ENCODE peak calls at places on chromosomes 2 and 18, in six cellular contexts. C is activated T-cell treated with anti-CD3 and anti-CD28 coated beads, Interleukin-2, amount 50 U/mL, for 72 hours; P is iPS-NIHi11; A is HT1080; B is T-helper 9 cell; E is HCT116. R is an unnamed sample.

GRCh38 chr2:203886579-203887230 is 19.1 kb downstream of the CTLA4 start:
- DNase-seq in B (no peak), E (no peak), P (no peak), C (peak; percentile 68), A (no peak), R (no peak)

GRCh38 chr2:121150713-121151112 is 134.3 kb downstream of the TFCP2L1 start:
- DNase-seq in A (no peak), C (no peak), B (no peak), E (no peak), P (no peak), R (no peak)

GRCh38 chr2:9710311-9710710 is 79.5 kb upstream of the YWHAQ start:
- DNase-seq in E (no peak), A (no peak), P (no peak), B (no peak), C (peak; percentile 36), R (no peak)

GRCh38 chr2:190804182-190804795 is 76.3 kb upstream of the GLS start:
- DNase-seq in E (peak; percentile 16), C (peak; percentile 10), A (no peak), P (no peak), B (no peak), R (no peak)

GRCh38 chr2:231297108-231297908 is 98.2 kb upstream of the B3GNT7 start:
- DNase-seq in A (peak; percentile 58), E (peak; percentile 10), P (peak; percentile 92), B (no peak), C (peak; percentile 30), R (peak; percentile 75)

GRCh38 chr2:98455494-98455976 is 10.9 kb downstream of the INPP4A start:
- DNase-seq in P (no peak), B (no peak), C (no peak), E (no peak), A (no peak), R (no peak)

GRCh38 chr2:46490521-46491141 is 11.3 kb downstream of the TMEM247 start:
- DNase-seq in E (no peak), P (no peak), B (no peak), A (peak; percentile 15), C (no peak), R (no peak)

GRCh38 chr2:208025814-208026184 is 472 bp upstream of the PLEKHM3 start:
- DNase-seq in C (peak; percentile 62), E (no peak), B (no peak), P (peak; percentile 17), A (peak; percentile 12), R (no peak)

GRCh38 chr2:28193552-28194383 is 198.9 kb upstream of the FOSL2 start:
- DNase-seq in B (no peak), P (no peak), A (peak; percentile 36), E (no peak), C (no peak), R (no peak)

GRCh38 chr2:206457188-206457634 is 13.9 kb downstream of the ADAM23 start:
- DNase-seq in E (no peak), B (no peak), C (no peak), P (no peak), A (no peak), R (no peak)

GRCh38 chr2:224210495-224211472 is 171.7 kb upstream of the SERPINE2 start:
- DNase-seq in B (no peak), E (no peak), A (no peak), P (no peak), C (no peak), R (no peak)

GRCh38 chr2:10408649-10409579 is 39.2 kb downstream of the ODC1 start:
- DNase-seq in P (peak; percentile 95), E (peak; percentile 79), A (peak; percentile 81), C (peak; percentile 89), B (peak; percentile 72), R (peak; percentile 68)

GRCh38 chr2:181123798-181124217 is 143.4 kb downstream of the UBE2E3 start:
- DNase-seq in C (peak; percentile 63), E (no peak), A (peak; percentile 58), B (peak; percentile 36), P (no peak), R (no peak)

GRCh38 chr2:240916571-240917008 is 10.5 kb downstream of the CROCC2 start:
- DNase-seq in B (no peak), E (no peak), C (no peak), P (peak; percentile 87), A (no peak), R (peak; percentile 57)

GRCh38 chr2:164745012-164745797 is 96.4 kb downstream of the COBLL1 start:
- DNase-seq in A (no peak), B (no peak), E (no peak), P (no peak), C (no peak), R (no peak)

GRCh38 chr2:61210332-61210981 is 48.5 kb downstream of the C2orf74 start:
- DNase-seq in C (no peak), P (no peak), A (peak; percentile 65), E (no peak), B (no peak), R (no peak)

GRCh38 chr18:21243041-21243431 is 1.0 kb downstream of the GREB1L start:
- DNase-seq in A (peak; percentile 20), P (peak; percentile 27), E (no peak), C (no peak), B (no peak), R (peak; percentile 7)

GRCh38 chr2:127411609-127412370 is 6.4 kb upstream of the PROC start:
- DNase-seq in A (no peak), B (no peak), P (no peak), C (no peak), E (no peak), R (no peak)

GRCh38 chr2:25877431-25878360 is 591 bp downstream of the ASXL2 start:
- DNase-seq in C (peak; percentile 54), E (peak; percentile 42), P (peak; percentile 61), A (peak; percentile 70), B (peak; percentile 39), R (peak; percentile 33)

GRCh38 chr18:8675057-8675456 is 30.3 kb upstream of the MTCL1 start:
- DNase-seq in B (no peak), E (no peak), C (no peak), A (no peak), P (no peak), R (no peak)

GRCh38 chr18:74163019-74163656 is 14.8 kb downstream of the TIMM21 start:
- DNase-seq in A (no peak), B (no peak), P (no peak), E (no peak), C (no peak), R (no peak)

GRCh38 chr2:201680743-201681142 is 17.7 kb downstream of the MPP4 start:
- DNase-seq in A (no peak), C (peak; percentile 13), P (peak; percentile 90), B (no peak), E (peak; percentile 60), R (peak; percentile 23)

R was measured in H54.